ENCODE peak calls at places on chromosomes 16 and 17, in six cellular contexts. One of them, this sample, is unnamed.

GRCh38 chr17:34299918-34300600 is 14.5 kb downstream of the CCL11 start:
- DNase-seq in T1000: no peak
- DNase-seq in naive B cell: no peak
- DNase-seq in activated CD4-positive, alpha-beta T cell treated with anti-CD3 and anti-CD28 coated beads, Interleukin-2, amount 50 U/mL, for 48 hours: no peak
- DNase-seq in fibroblast of pulmonary artery: peak
- DNase-seq in HCEC 1CT: peak
- DNase-seq in this sample: no peak

GRCh38 chr16:86444274-86445060 is 65.9 kb upstream of the FOXF1 start:
- DNase-seq in T1000: no peak
- DNase-seq in naive B cell: no peak
- DNase-seq in activated CD4-positive, alpha-beta T cell treated with anti-CD3 and anti-CD28 coated beads, Interleukin-2, amount 50 U/mL, for 48 hours: no peak
- DNase-seq in fibroblast of pulmonary artery: no peak
- DNase-seq in HCEC 1CT: no peak
- DNase-seq in this sample: no peak

GRCh38 chr17:29880031-29880430 is 50.0 kb downstream of the SSH2 start:
- DNase-seq in T1000: no peak
- DNase-seq in naive B cell: no peak
- DNase-seq in activated CD4-positive, alpha-beta T cell treated with anti-CD3 and anti-CD28 coated beads, Interleukin-2, amount 50 U/mL, for 48 hours: no peak
- DNase-seq in fibroblast of pulmonary artery: no peak
- DNase-seq in HCEC 1CT: no peak
- DNase-seq in this sample: no peak

GRCh38 chr16:3793161-3793576 is 75.8 kb upstream of the TRAP1 start:
- DNase-seq in T1000: no peak
- DNase-seq in naive B cell: no peak
- DNase-seq in activated CD4-positive, alpha-beta T cell treated with anti-CD3 and anti-CD28 coated beads, Interleukin-2, amount 50 U/mL, for 48 hours: no peak
- DNase-seq in fibroblast of pulmonary artery: peak
- DNase-seq in HCEC 1CT: no peak
- DNase-seq in this sample: no peak

GRCh38 chr16:85326794-85327181 is 214.5 kb upstream of the CIBAR2 start:
- DNase-seq in T1000: no peak
- DNase-seq in naive B cell: no peak
- DNase-seq in activated CD4-positive, alpha-beta T cell treated with anti-CD3 and anti-CD28 coated beads, Interleukin-2, amount 50 U/mL, for 48 hours: no peak
- DNase-seq in fibroblast of pulmonary artery: no peak
- DNase-seq in HCEC 1CT: no peak
- DNase-seq in this sample: no peak

GRCh38 chr16:67893791-67894399 is 841 bp downstream of the PSKH1 start:
- DNase-seq in T1000: no peak
- DNase-seq in naive B cell: no peak
- DNase-seq in activated CD4-positive, alpha-beta T cell treated with anti-CD3 and anti-CD28 coated beads, Interleukin-2, amount 50 U/mL, for 48 hours: no peak
- DNase-seq in fibroblast of pulmonary artery: no peak
- DNase-seq in HCEC 1CT: no peak
- DNase-seq in this sample: peak

GRCh38 chr16:12092347-12092882 is 115.9 kb downstream of the SNX29 start:
- DNase-seq in T1000: no peak
- DNase-seq in naive B cell: no peak
- DNase-seq in activated CD4-positive, alpha-beta T cell treated with anti-CD3 and anti-CD28 coated beads, Interleukin-2, amount 50 U/mL, for 48 hours: no peak
- DNase-seq in fibroblast of pulmonary artery: peak
- DNase-seq in HCEC 1CT: peak
- DNase-seq in this sample: peak

GRCh38 chr17:40315678-40316570 is 6.9 kb downstream of the RARA start:
- DNase-seq in T1000: no peak
- DNase-seq in naive B cell: no peak
- DNase-seq in activated CD4-positive, alpha-beta T cell treated with anti-CD3 and anti-CD28 coated beads, Interleukin-2, amount 50 U/mL, for 48 hours: no peak
- DNase-seq in fibroblast of pulmonary artery: no peak
- DNase-seq in HCEC 1CT: no peak
- DNase-seq in this sample: peak

GRCh38 chr16:49756971-49757743 is 98.8 kb downstream of the ZNF423 start:
- DNase-seq in T1000: peak
- DNase-seq in naive B cell: no peak
- DNase-seq in activated CD4-positive, alpha-beta T cell treated with anti-CD3 and anti-CD28 coated beads, Interleukin-2, amount 50 U/mL, for 48 hours: no peak
- DNase-seq in fibroblast of pulmonary artery: peak
- DNase-seq in HCEC 1CT: no peak
- DNase-seq in this sample: no peak

GRCh38 chr17:7856081-7856791 is 1.1 kb downstream of the NAA38 start:
- DNase-seq in T1000: peak
- DNase-seq in naive B cell: peak
- DNase-seq in activated CD4-positive, alpha-beta T cell treated with anti-CD3 and anti-CD28 coated beads, Interleukin-2, amount 50 U/mL, for 48 hours: peak
- DNase-seq in fibroblast of pulmonary artery: peak
- DNase-seq in HCEC 1CT: peak
- DNase-seq in this sample: peak